ENCODE peak calls at places on chromosomes 4 and X, in four cellular contexts. One of them, this sample, is unnamed.

GRCh38 chr4:70670332-70671014 is 4.2 kb upstream of the JCHAIN start:
- DNase-seq in HepG2: no peak
- DNase-seq in K562: no peak
- DNase-seq in A549: no peak
- DNase-seq in this sample: no peak

GRCh38 chr4:185920691-185921260 is 108.8 kb upstream of the SORBS2 start:
- DNase-seq in A549: no peak
- DNase-seq in K562: no peak
- DNase-seq in HepG2: no peak
- DNase-seq in this sample: no peak

GRCh38 chr4:79134767-79135166 is 191.1 kb downstream of the NAA11 start:
- DNase-seq in A549: no peak
- DNase-seq in HepG2: no peak
- DNase-seq in K562: no peak
- DNase-seq in this sample: no peak

GRCh38 chr4:25032126-25032525 is 1.4 kb upstream of the LGI2 start:
- DNase-seq in K562: no peak
- DNase-seq in A549: peak
- DNase-seq in HepG2: no peak
- DNase-seq in this sample: no peak

GRCh38 chr4:109046549-109047171 is 255.8 kb downstream of the COL25A1 start:
- DNase-seq in K562: no peak
- DNase-seq in HepG2: peak
- DNase-seq in A549: no peak
- DNase-seq in this sample: no peak

GRCh38 chr4:37648084-37648817 is 37.9 kb downstream of the RELL1 start:
- DNase-seq in HepG2: peak
- DNase-seq in A549: peak
- DNase-seq in K562: peak
- DNase-seq in this sample: no peak

GRCh38 chrX:149819371-149819770 is 37.6 kb downstream of the MAGEA9 start:
- DNase-seq in HepG2: no peak
- DNase-seq in K562: no peak
- DNase-seq in A549: no peak
- DNase-seq in this sample: no peak

GRCh38 chrX:63186137-63186536 is 165.0 kb downstream of the SPIN4 start:
- DNase-seq in K562: no peak
- DNase-seq in HepG2: no peak
- DNase-seq in A549: no peak
- DNase-seq in this sample: no peak

GRCh38 chr4:151226004-151226932 is 50.7 kb upstream of the PRSS48 start:
- DNase-seq in HepG2: no peak
- DNase-seq in A549: peak
- DNase-seq in K562: no peak
- DNase-seq in this sample: no peak

GRCh38 chrX:74540635-74541249 is 73.7 kb downstream of the RLIM start:
- DNase-seq in A549: no peak
- DNase-seq in HepG2: no peak
- DNase-seq in K562: no peak
- DNase-seq in this sample: no peak

GRCh38 chr4:100146756-100147155 is 43.5 kb downstream of the DDIT4L start:
- DNase-seq in HepG2: no peak
- DNase-seq in A549: no peak
- DNase-seq in K562: no peak
- DNase-seq in this sample: no peak

GRCh38 chr4:123127865-123128264 is 205.5 kb upstream of the NUDT6 start:
- DNase-seq in K562: no peak
- DNase-seq in A549: no peak
- DNase-seq in HepG2: no peak
- DNase-seq in this sample: no peak

GRCh38 chrX:68462653-68463052 is 29.4 kb upstream of the OPHN1 start:
- DNase-seq in K562: peak
- DNase-seq in A549: no peak
- DNase-seq in HepG2: no peak
- DNase-seq in this sample: peak
- TF ChIP-seq NR3C1 in K562: no peak
- TF ChIP-seq NR3C1 in A549: no peak
- TF ChIP-seq NR3C1 in HepG2: no peak
- TF ChIP-seq NR3C1 in this sample: no peak

GRCh38 chrX:40205471-40205870 is 107.7 kb upstream of the BCOR start:
- DNase-seq in A549: no peak
- DNase-seq in HepG2: no peak
- DNase-seq in K562: no peak
- DNase-seq in this sample: peak

GRCh38 chrX:40213092-40213491 is 115.3 kb upstream of the BCOR start:
- DNase-seq in HepG2: no peak
- DNase-seq in K562: no peak
- DNase-seq in A549: no peak
- DNase-seq in this sample: no peak

GRCh38 chrX:40202456-40202855 is 104.7 kb upstream of the BCOR start:
- DNase-seq in A549: no peak
- DNase-seq in K562: no peak
- DNase-seq in HepG2: no peak
- DNase-seq in this sample: no peak

GRCh38 chrX:40209951-40210617 is 112.3 kb upstream of the BCOR start:
- DNase-seq in A549: no peak
- DNase-seq in K562: no peak
- DNase-seq in HepG2: peak
- DNase-seq in this sample: no peak

DNA sequence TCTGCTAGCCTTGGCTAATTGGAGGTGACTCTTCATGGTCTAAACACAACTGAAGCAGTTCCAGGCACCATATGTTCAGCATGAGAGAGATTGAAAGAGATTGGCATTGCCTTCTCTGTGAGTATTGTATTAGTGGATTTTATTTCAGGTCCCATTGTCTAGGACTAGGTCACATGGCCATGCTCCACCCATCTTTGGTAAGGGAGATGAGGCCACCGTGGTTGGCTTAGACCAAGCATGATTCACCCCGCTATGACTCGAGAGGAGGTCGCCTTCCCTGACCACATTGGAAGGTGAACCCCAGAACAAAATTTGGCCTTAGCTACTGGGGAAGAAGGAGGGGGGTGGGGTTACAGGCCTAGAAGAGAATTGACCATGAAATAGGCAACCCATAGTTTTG is 109.9 kb upstream of the BCOR start:
- DNase-seq in A549: no peak
- DNase-seq in HepG2: no peak
- DNase-seq in K562: peak
- DNase-seq in this sample: no peak
- TF ChIP-seq NR3C1 in A549: no peak
- TF ChIP-seq NR3C1 in HepG2: no peak
- TF ChIP-seq NR3C1 in K562: no peak
- TF ChIP-seq NR3C1 in this sample: no peak

GRCh38 chr4:26368685-26369084 is 47.9 kb downstream of the RBPJ start:
- DNase-seq in A549: no peak
- DNase-seq in K562: no peak
- DNase-seq in HepG2: no peak
- DNase-seq in this sample: no peak
- TF ChIP-seq NR3C1 in A549: no peak
- TF ChIP-seq NR3C1 in K562: no peak
- TF ChIP-seq NR3C1 in HepG2: no peak
- TF ChIP-seq NR3C1 in this sample: no peak

DNA sequence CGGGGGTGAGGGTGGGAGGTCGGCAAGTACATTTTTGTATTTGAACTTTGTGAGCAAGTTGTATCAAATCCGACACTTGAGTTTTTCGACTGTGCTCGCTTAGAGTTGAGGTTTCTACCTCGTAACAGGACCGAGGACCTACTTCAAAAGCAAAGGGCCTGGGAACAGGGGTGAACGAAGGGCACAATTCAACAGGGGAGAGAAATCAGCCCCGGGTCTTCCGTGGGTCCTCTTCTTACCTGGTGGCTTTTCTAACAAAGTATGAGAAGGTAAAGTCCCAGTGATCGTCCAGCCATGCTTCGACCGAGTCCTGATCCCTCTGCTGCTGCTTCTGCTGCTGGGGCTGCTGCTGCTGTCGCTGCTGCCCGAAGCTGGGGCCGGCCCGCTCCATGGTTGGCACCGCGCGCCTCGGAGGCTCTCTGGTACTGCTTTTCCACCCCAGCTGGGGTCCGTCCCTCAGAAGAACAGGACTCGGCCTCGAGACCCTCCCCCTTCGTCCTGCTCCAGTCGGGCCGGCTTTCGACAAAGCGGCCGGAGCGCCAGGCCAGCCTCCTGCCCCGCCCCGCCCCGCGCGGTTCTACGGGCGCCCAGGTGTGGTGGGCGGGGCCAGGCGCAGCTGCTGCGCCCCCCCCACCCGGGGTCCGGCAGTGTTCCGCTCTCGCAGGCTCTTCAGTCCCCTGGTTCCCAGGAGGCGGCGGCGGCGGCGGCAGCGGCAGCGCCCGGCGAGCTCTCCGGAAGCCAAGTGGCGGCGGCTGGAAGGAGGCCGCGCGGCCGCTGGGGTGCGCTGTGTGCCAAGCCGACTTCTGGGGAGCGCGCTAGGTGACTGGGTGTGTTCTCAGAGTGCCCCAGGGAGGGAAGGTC is at the start of gene PDE5A:
- DNase-seq in K562: peak
- DNase-seq in A549: peak
- DNase-seq in HepG2: peak
- DNase-seq in this sample: peak
- TF ChIP-seq NR3C1 in K562: no peak
- TF ChIP-seq NR3C1 in A549: no peak
- TF ChIP-seq NR3C1 in HepG2: no peak
- TF ChIP-seq NR3C1 in this sample: no peak

GRCh38 chr4:77701111-77701510 is 95.5 kb downstream of the CXCL13 start:
- DNase-seq in HepG2: no peak
- DNase-seq in A549: no peak
- DNase-seq in K562: no peak
- DNase-seq in this sample: no peak
- TF ChIP-seq NR3C1 in HepG2: no peak
- TF ChIP-seq NR3C1 in A549: no peak
- TF ChIP-seq NR3C1 in K562: no peak
- TF ChIP-seq NR3C1 in this sample: no peak

This sample was measured in WTC11.